ENCODE peak calls at places on chromosomes 3 and 15, in ten cellular contexts. W is activated naive CD8-positive, alpha-beta T cell treated with anti-CD3 and anti-CD28 coated beads, Interleukin-2, amount 50 U/mL, for 24 hours; U is Jurkat, Clone E6-1; A is coronary artery; B is germinal center; O is pulmonary artery endothelial cell; Q is stimulated activated CD8-positive, alpha-beta memory T cell treated with anti-CD3 and anti-CD28 coated beads, Interleukin-15, amount 100 ng/mL, for 24 hours; Y is left cardiac atrium; P is HFF-Myc; K is Daoy. H is an unnamed sample.

GRCh38 chr3:182366746-182367145 is 426.6 kb upstream of the ATP11B start:
- DNase-seq in A (no peak), O (no peak), Q (no peak), U (no peak), P (no peak), B (no peak), Y (no peak), K (no peak), W (no peak), H (no peak)

GRCh38 chr3:105906834-105907233 is 38.0 kb upstream of the CBLB start:
- DNase-seq in O (no peak), U (no peak), A (peak), Q (no peak), P (no peak), Y (peak), K (peak), B (no peak), W (no peak), H (no peak)

GRCh38 chr3:161423911-161424522 is 52.7 kb upstream of the SPTSSB start:
- DNase-seq in O (no peak), A (no peak), W (no peak), B (peak), P (peak), Q (no peak), K (peak), U (peak), Y (no peak), H (no peak)

GRCh38 chr3:73774645-73775044 is 149.9 kb upstream of the PDZRN3 start:
- DNase-seq in U (no peak), B (no peak), W (no peak), P (no peak), O (no peak), Y (no peak), K (no peak), A (no peak), Q (no peak), H (no peak)

GRCh38 chr3:14845826-14846225 is 27.1 kb downstream of the FGD5 start:
- DNase-seq in Q (no peak), Y (no peak), A (no peak), O (no peak), U (no peak), B (no peak), P (no peak), W (no peak), K (no peak), H (no peak)

GRCh38 chr3:177545964-177546363 is 348.7 kb upstream of the TBL1XR1 start:
- DNase-seq in Y (no peak), U (no peak), K (no peak), Q (no peak), B (no peak), P (peak), W (no peak), A (no peak), O (no peak), H (no peak)

GRCh38 chr3:33077976-33078375 is 19.0 kb downstream of the GLB1 start:
- DNase-seq in P (no peak), W (no peak), U (no peak), K (no peak), Q (no peak), B (no peak), A (no peak), O (no peak), Y (no peak), H (no peak)

GRCh38 chr3:11835028-11835639 is 11.6 kb downstream of the TAMM41 start:
- DNase-seq in W (no peak), A (no peak), Y (no peak), Q (no peak), U (no peak), B (peak), K (no peak), P (no peak), O (no peak), H (no peak)

GRCh38 chr3:190338717-190339116 is 16.5 kb upstream of the CLDN1 start:
- DNase-seq in P (no peak), W (no peak), Y (no peak), Q (no peak), U (peak), K (peak), A (no peak), O (no peak), B (no peak), H (no peak)

GRCh38 chr15:92907880-92908279 is 7.8 kb downstream of the CHD2 start:
- DNase-seq in Q (no peak), O (no peak), B (no peak), K (peak), W (no peak), A (peak), U (no peak), Y (peak), P (no peak), H (no peak)

GRCh38 chr3:104069114-104069513 is 1297.6 kb upstream of the ALCAM start:
- DNase-seq in A (no peak), K (no peak), O (no peak), U (no peak), B (no peak), P (no peak), Y (no peak), W (no peak), Q (no peak), H (no peak)

GRCh38 chr15:35040339-35041255 is 44.5 kb downstream of the NANOGP8 start:
- DNase-seq in Q (no peak), O (no peak), P (no peak), U (no peak), W (no peak), A (no peak), K (no peak), Y (no peak), B (no peak), H (no peak)

GRCh38 chr3:97389883-97390282 is 374.7 kb upstream of the ARL6 start:
- DNase-seq in P (no peak), B (no peak), Y (no peak), O (no peak), Q (no peak), K (no peak), A (no peak), U (no peak), W (no peak), H (no peak)

GRCh38 chr15:101808201-101808600 is 3.8 kb upstream of the OR4F15 start:
- DNase-seq in U (no peak), O (no peak), B (no peak), Q (no peak), Y (no peak), P (peak), A (no peak), K (peak), W (no peak), H (no peak)

GRCh38 chr3:119559441-119559963 is at the start of gene CD80:
- DNase-seq in O (no peak), P (peak), Q (no peak), U (peak), Y (peak), K (peak), B (peak), W (peak), A (peak), H (no peak)

GRCh38 chr15:79682851-79683288 is 213.9 kb downstream of the MTHFS start:
- DNase-seq in Q (no peak), Y (no peak), B (no peak), U (no peak), P (no peak), K (no peak), A (no peak), O (no peak), W (no peak), H (no peak)

GRCh38 chr3:41118461-41119385 is 80.6 kb upstream of the CTNNB1 start:
- DNase-seq in K (no peak), P (no peak), B (no peak), Q (no peak), Y (no peak), O (no peak), W (peak), U (peak), A (peak), H (no peak)

GRCh38 chr3:179321585-179322322 is 1.1 kb upstream of the ZNF639 start:
- DNase-seq in Y (no peak), W (no peak), B (peak), U (peak), K (peak), Q (no peak), O (no peak), A (no peak), P (no peak), H (no peak)